ENCODE peak calls at places on chromosomes 16 and 17, in seven cellular contexts. One of them, this sample, is unnamed.

GRCh38 chr17:27854163-27854562 is 39.0 kb downstream of the LYRM9 start:
- DNase-seq in H9: no peak
- DNase-seq in IMR-90: no peak
- DNase-seq in mesenchymal stem cell: no peak
- DNase-seq in H1: no peak
- DNase-seq in trophoblast cell: no peak
- DNase-seq in mesendoderm: no peak
- DNase-seq in this sample: no peak

GRCh38 chr17:17952691-17953090 is 19.5 kb downstream of the TOM1L2 start:
- DNase-seq in IMR-90: no peak
- DNase-seq in mesendoderm: peak
- DNase-seq in mesenchymal stem cell: no peak
- DNase-seq in trophoblast cell: no peak
- DNase-seq in H9: peak
- DNase-seq in H1: no peak
- DNase-seq in this sample: no peak

GRCh38 chr16:87835882-87836331 is 33.4 kb downstream of the SLC7A5 start:
- DNase-seq in H1: no peak
- DNase-seq in mesenchymal stem cell: no peak
- DNase-seq in IMR-90: no peak
- DNase-seq in H9: no peak
- DNase-seq in mesendoderm: no peak
- DNase-seq in trophoblast cell: no peak
- DNase-seq in this sample: no peak

GRCh38 chr17:49730787-49731441 is 23.1 kb upstream of the SLC35B1 start:
- DNase-seq in trophoblast cell: no peak
- DNase-seq in mesenchymal stem cell: no peak
- DNase-seq in H9: no peak
- DNase-seq in mesendoderm: no peak
- DNase-seq in IMR-90: no peak
- DNase-seq in H1: no peak
- DNase-seq in this sample: no peak

GRCh38 chr17:72687941-72688340 is 404.5 kb downstream of the SLC39A11 start:
- DNase-seq in H9: no peak
- DNase-seq in IMR-90: no peak
- DNase-seq in H1: no peak
- DNase-seq in mesenchymal stem cell: no peak
- DNase-seq in trophoblast cell: no peak
- DNase-seq in mesendoderm: no peak
- DNase-seq in this sample: no peak

GRCh38 chr17:47692895-47693666 is 880 bp upstream of the TBKBP1 start:
- DNase-seq in trophoblast cell: no peak
- DNase-seq in H1: no peak
- DNase-seq in mesendoderm: peak
- DNase-seq in mesenchymal stem cell: peak
- DNase-seq in IMR-90: no peak
- DNase-seq in H9: peak
- DNase-seq in this sample: no peak

GRCh38 chr16:1142911-1143310 is 10.0 kb upstream of the CACNA1H start:
- DNase-seq in H1: no peak
- DNase-seq in H9: no peak
- DNase-seq in mesenchymal stem cell: no peak
- DNase-seq in trophoblast cell: no peak
- DNase-seq in mesendoderm: no peak
- DNase-seq in IMR-90: no peak
- DNase-seq in this sample: no peak

GRCh38 chr17:5705081-5705875 is 121.0 kb upstream of the NLRP1 start:
- DNase-seq in mesendoderm: peak
- DNase-seq in H9: peak
- DNase-seq in IMR-90: peak
- DNase-seq in trophoblast cell: no peak
- DNase-seq in H1: peak
- DNase-seq in mesenchymal stem cell: no peak
- DNase-seq in this sample: peak

GRCh38 chr17:46056800-46057304 is 57.8 kb downstream of the STH start:
- DNase-seq in mesenchymal stem cell: peak
- DNase-seq in H1: no peak
- DNase-seq in trophoblast cell: no peak
- DNase-seq in H9: no peak
- DNase-seq in IMR-90: peak
- DNase-seq in mesendoderm: peak
- DNase-seq in this sample: no peak

GRCh38 chr17:42027961-42028790 is 8.3 kb downstream of the NKIRAS2 start:
- DNase-seq in H1: peak
- DNase-seq in mesenchymal stem cell: no peak
- DNase-seq in trophoblast cell: no peak
- DNase-seq in mesendoderm: peak
- DNase-seq in IMR-90: no peak
- DNase-seq in H9: peak
- DNase-seq in this sample: no peak

GRCh38 chr16:31080035-31080629 is 5.9 kb downstream of the ZNF646 start:
- DNase-seq in IMR-90: no peak
- DNase-seq in H1: no peak
- DNase-seq in mesenchymal stem cell: no peak
- DNase-seq in H9: no peak
- DNase-seq in mesendoderm: no peak
- DNase-seq in trophoblast cell: no peak
- DNase-seq in this sample: no peak

GRCh38 chr16:85854935-85855334 is 44.0 kb upstream of the IRF8 start:
- DNase-seq in H1: no peak
- DNase-seq in mesenchymal stem cell: no peak
- DNase-seq in H9: no peak
- DNase-seq in IMR-90: no peak
- DNase-seq in trophoblast cell: no peak
- DNase-seq in mesendoderm: no peak
- DNase-seq in this sample: no peak

GRCh38 chr16:51164167-51164566 is 13.1 kb upstream of the SALL1 start:
- DNase-seq in H9: no peak
- DNase-seq in mesenchymal stem cell: peak
- DNase-seq in mesendoderm: no peak
- DNase-seq in IMR-90: peak
- DNase-seq in H1: no peak
- DNase-seq in trophoblast cell: no peak
- DNase-seq in this sample: no peak

GRCh38 chr16:3304370-3304769 is 860 bp downstream of the TIGD7 start:
- DNase-seq in trophoblast cell: no peak
- DNase-seq in H1: no peak
- DNase-seq in H9: no peak
- DNase-seq in mesenchymal stem cell: peak
- DNase-seq in mesendoderm: no peak
- DNase-seq in IMR-90: peak
- DNase-seq in this sample: no peak

GRCh38 chr17:8187517-8188407 is 2.2 kb downstream of the BORCS6 start:
- DNase-seq in trophoblast cell: peak
- DNase-seq in H1: peak
- DNase-seq in mesenchymal stem cell: peak
- DNase-seq in H9: peak
- DNase-seq in IMR-90: peak
- DNase-seq in mesendoderm: peak
- DNase-seq in this sample: peak

GRCh38 chr16:12258806-12259205 is 282.3 kb downstream of the SNX29 start:
- DNase-seq in IMR-90: no peak
- DNase-seq in mesenchymal stem cell: no peak
- DNase-seq in H9: no peak
- DNase-seq in trophoblast cell: no peak
- DNase-seq in mesendoderm: no peak
- DNase-seq in H1: no peak
- DNase-seq in this sample: no peak

GRCh38 chr17:17874478-17874877 is 37.7 kb upstream of the SREBF1 start:
- DNase-seq in H9: no peak
- DNase-seq in mesendoderm: peak
- DNase-seq in H1: no peak
- DNase-seq in IMR-90: peak
- DNase-seq in mesenchymal stem cell: peak
- DNase-seq in trophoblast cell: peak
- DNase-seq in this sample: no peak

GRCh38 chr17:16352838-16353701 is at the start of gene CENPV:
- DNase-seq in H9: peak
- DNase-seq in mesendoderm: peak
- DNase-seq in H1: peak
- DNase-seq in trophoblast cell: no peak
- DNase-seq in mesenchymal stem cell: peak
- DNase-seq in IMR-90: peak
- DNase-seq in this sample: peak

GRCh38 chr17:56658648-56659047 is 65.1 kb downstream of the NOG start:
- DNase-seq in H1: no peak
- DNase-seq in H9: no peak
- DNase-seq in mesenchymal stem cell: no peak
- DNase-seq in IMR-90: no peak
- DNase-seq in mesendoderm: no peak
- DNase-seq in trophoblast cell: no peak
- DNase-seq in this sample: no peak

GRCh38 chr17:20908373-20909273 is 134.2 kb downstream of the USP22 start:
- DNase-seq in H1: peak
- DNase-seq in mesenchymal stem cell: peak
- DNase-seq in IMR-90: peak
- DNase-seq in H9: peak
- DNase-seq in mesendoderm: peak
- DNase-seq in trophoblast cell: peak
- DNase-seq in this sample: peak

GRCh38 chr16:66399930-66400329 is 27.2 kb upstream of the BEAN1 start:
- DNase-seq in H9: no peak
- DNase-seq in trophoblast cell: no peak
- DNase-seq in mesendoderm: no peak
- DNase-seq in H1: no peak
- DNase-seq in mesenchymal stem cell: no peak
- DNase-seq in IMR-90: no peak
- DNase-seq in this sample: no peak

GRCh38 chr17:32529604-32530003 is 42.8 kb downstream of the CDK5R1 start:
- DNase-seq in trophoblast cell: no peak
- DNase-seq in mesenchymal stem cell: no peak
- DNase-seq in H9: no peak
- DNase-seq in mesendoderm: no peak
- DNase-seq in IMR-90: no peak
- DNase-seq in H1: no peak
- DNase-seq in this sample: no peak

DNA sequence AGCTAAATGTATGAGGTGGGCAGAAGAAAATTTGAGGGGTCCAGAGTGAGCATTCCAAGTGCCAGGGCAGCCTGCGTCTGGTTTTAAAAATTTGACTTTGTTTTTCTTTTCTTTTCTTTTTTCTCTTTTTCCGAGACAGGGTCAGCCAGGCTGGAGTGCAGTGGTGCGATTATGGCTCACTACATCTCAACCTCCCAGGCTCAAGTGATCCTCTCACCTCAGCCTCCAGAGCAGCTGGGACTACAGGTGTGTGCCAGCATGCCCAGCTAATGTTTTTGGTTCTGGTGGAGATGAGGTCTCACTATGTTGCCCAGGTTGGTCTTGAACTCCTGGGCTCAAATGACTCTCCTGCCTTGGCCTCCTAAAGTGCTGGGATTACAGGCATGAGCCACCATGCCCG is 15.6 kb downstream of the SMPD3 start:
- DNase-seq in IMR-90: no peak
- DNase-seq in H1: no peak
- DNase-seq in H9: no peak
- DNase-seq in trophoblast cell: no peak
- DNase-seq in mesenchymal stem cell: no peak
- DNase-seq in mesendoderm: no peak
- DNase-seq in this sample: no peak
- H3K4ac ChIP-seq in IMR-90: no peak
- H3K4ac ChIP-seq in H1: no peak
- H3K4ac ChIP-seq in H9: no peak
- H3K4ac ChIP-seq in trophoblast cell: no peak
- H3K4ac ChIP-seq in mesenchymal stem cell: no peak
- H3K4ac ChIP-seq in mesendoderm: no peak
- H3K4ac ChIP-seq in this sample: no peak

GRCh38 chr17:68599091-68599872 is 1.9 kb downstream of the FAM20A start:
- DNase-seq in mesendoderm: no peak
- DNase-seq in trophoblast cell: no peak
- DNase-seq in H9: no peak
- DNase-seq in H1: no peak
- DNase-seq in mesenchymal stem cell: peak
- DNase-seq in IMR-90: no peak
- DNase-seq in this sample: no peak
- H3K4ac ChIP-seq in mesendoderm: peak
- H3K4ac ChIP-seq in trophoblast cell: peak
- H3K4ac ChIP-seq in H9: no peak
- H3K4ac ChIP-seq in H1: no peak
- H3K4ac ChIP-seq in mesenchymal stem cell: no peak
- H3K4ac ChIP-seq in IMR-90: no peak
- H3K4ac ChIP-seq in this sample: no peak

DNA sequence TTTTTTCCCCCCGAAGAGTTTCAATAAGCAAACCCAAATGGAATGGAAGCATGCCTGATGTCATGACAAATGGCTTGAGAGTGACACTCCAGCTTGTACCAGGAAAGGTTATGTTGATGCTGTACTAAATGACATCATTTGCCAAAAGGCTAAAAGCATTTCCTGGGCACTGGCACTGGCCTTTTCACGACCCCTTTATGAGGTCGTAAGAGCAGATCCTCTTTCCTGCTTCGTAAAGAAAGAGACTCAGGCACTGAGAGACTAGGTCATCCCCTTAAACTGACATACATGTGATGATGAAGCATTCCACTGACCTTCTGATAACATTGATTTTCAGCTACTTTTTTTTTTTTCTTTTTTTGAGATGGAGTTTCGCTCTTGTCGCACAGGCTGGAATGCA is 30.5 kb downstream of the CEP295NL start:
- DNase-seq in mesendoderm: no peak
- DNase-seq in H1: no peak
- DNase-seq in IMR-90: no peak
- DNase-seq in H9: no peak
- DNase-seq in mesenchymal stem cell: no peak
- DNase-seq in trophoblast cell: no peak
- DNase-seq in this sample: no peak
- H3K4ac ChIP-seq in mesendoderm: no peak
- H3K4ac ChIP-seq in H1: no peak
- H3K4ac ChIP-seq in IMR-90: no peak
- H3K4ac ChIP-seq in H9: no peak
- H3K4ac ChIP-seq in mesenchymal stem cell: no peak
- H3K4ac ChIP-seq in trophoblast cell: no peak
- H3K4ac ChIP-seq in this sample: no peak

DNA sequence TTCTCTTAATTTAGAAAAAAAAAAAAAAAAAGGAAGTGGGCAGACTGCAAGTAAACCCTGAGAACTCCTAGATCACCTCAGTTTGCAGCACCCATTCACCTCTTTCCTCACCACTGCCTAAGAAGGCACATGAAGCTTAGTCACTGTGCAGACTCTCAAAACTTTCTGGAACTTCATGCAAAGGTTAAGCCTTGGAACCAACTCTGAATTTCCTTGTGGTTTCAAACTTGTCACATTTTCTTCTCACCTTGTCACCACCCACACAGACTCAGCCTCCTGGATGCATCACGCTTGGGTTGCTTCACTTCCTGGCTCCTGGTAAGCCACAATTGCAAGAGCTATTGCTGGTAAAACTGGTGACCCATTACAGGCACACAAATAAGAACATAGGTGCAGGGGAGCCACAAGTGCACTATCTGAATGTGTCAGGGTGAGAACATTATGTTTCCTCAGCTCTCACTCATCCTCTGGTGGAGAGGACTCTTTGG is 15.0 kb upstream of the CPD start:
- DNase-seq in mesendoderm: no peak
- DNase-seq in IMR-90: peak
- DNase-seq in trophoblast cell: peak
- DNase-seq in H9: no peak
- DNase-seq in mesenchymal stem cell: peak
- DNase-seq in H1: no peak
- DNase-seq in this sample: no peak
- H3K4ac ChIP-seq in mesendoderm: no peak
- H3K4ac ChIP-seq in IMR-90: peak
- H3K4ac ChIP-seq in trophoblast cell: no peak
- H3K4ac ChIP-seq in H9: no peak
- H3K4ac ChIP-seq in mesenchymal stem cell: no peak
- H3K4ac ChIP-seq in H1: no peak
- H3K4ac ChIP-seq in this sample: no peak